ENCODE peak calls at places on chromosome X, in nine cellular contexts. One of them, this sample, is unnamed. For H3K9me3 and H3K36me3, the result is how much of the 10 kb centered on the place peaks cover.

GRCh38 chrX:77442728-77443127 is 4.5 kb upstream of the FGF16 start:
- DNase-seq in tibial artery: no peak
- DNase-seq in HCT116: peak
- DNase-seq in colonic mucosa: no peak
- DNase-seq in astrocyte: peak
- DNase-seq in CD8-positive, alpha-beta memory T cell: no peak
- DNase-seq in adrenal gland: peak
- DNase-seq in pancreas: no peak
- DNase-seq in left lung: no peak
- DNase-seq in this sample: no peak

GRCh38 chrX:65745427-65745826 is 78.0 kb downstream of the MSN start:
- DNase-seq in tibial artery: no peak
- DNase-seq in HCT116: no peak
- DNase-seq in colonic mucosa: no peak
- DNase-seq in astrocyte: no peak
- DNase-seq in CD8-positive, alpha-beta memory T cell: no peak
- DNase-seq in adrenal gland: no peak
- DNase-seq in pancreas: no peak
- DNase-seq in left lung: no peak
- DNase-seq in this sample: no peak

GRCh38 chrX:121135488-121136207 is 88.2 kb downstream of the GLUD2 start:
- DNase-seq in tibial artery: no peak
- DNase-seq in HCT116: no peak
- DNase-seq in colonic mucosa: no peak
- DNase-seq in astrocyte: no peak
- DNase-seq in CD8-positive, alpha-beta memory T cell: no peak
- DNase-seq in adrenal gland: no peak
- DNase-seq in pancreas: no peak
- DNase-seq in left lung: no peak
- DNase-seq in this sample: no peak

GRCh38 chrX:148806145-148806868 is 305.9 kb downstream of the AFF2 start:
- DNase-seq in tibial artery: no peak
- DNase-seq in HCT116: no peak
- DNase-seq in colonic mucosa: no peak
- DNase-seq in astrocyte: no peak
- DNase-seq in CD8-positive, alpha-beta memory T cell: no peak
- DNase-seq in adrenal gland: no peak
- DNase-seq in pancreas: no peak
- DNase-seq in left lung: peak
- DNase-seq in this sample: no peak

GRCh38 chrX:24260827-24261550 is 52.9 kb downstream of the SUPT20HL2 start:
- DNase-seq in tibial artery: peak
- DNase-seq in HCT116: no peak
- DNase-seq in colonic mucosa: peak
- DNase-seq in astrocyte: peak
- DNase-seq in CD8-positive, alpha-beta memory T cell: no peak
- DNase-seq in adrenal gland: peak
- DNase-seq in pancreas: no peak
- DNase-seq in left lung: no peak
- DNase-seq in this sample: no peak

GRCh38 chrX:2631743-2632532 is 59.2 kb upstream of the CD99 start:
- DNase-seq in tibial artery: no peak
- DNase-seq in HCT116: no peak
- DNase-seq in colonic mucosa: no peak
- DNase-seq in astrocyte: no peak
- DNase-seq in CD8-positive, alpha-beta memory T cell: no peak
- DNase-seq in adrenal gland: no peak
- DNase-seq in pancreas: no peak
- DNase-seq in left lung: no peak
- DNase-seq in this sample: no peak

GRCh38 chrX:121245763-121246162 is 198.4 kb downstream of the GLUD2 start:
- DNase-seq in tibial artery: no peak
- DNase-seq in HCT116: no peak
- DNase-seq in colonic mucosa: no peak
- DNase-seq in astrocyte: no peak
- DNase-seq in CD8-positive, alpha-beta memory T cell: no peak
- DNase-seq in adrenal gland: no peak
- DNase-seq in pancreas: no peak
- DNase-seq in left lung: no peak
- DNase-seq in this sample: no peak

GRCh38 chrX:20514358-20514757 is 247.6 kb upstream of the RPS6KA3 start:
- DNase-seq in tibial artery: no peak
- DNase-seq in HCT116: peak
- DNase-seq in colonic mucosa: no peak
- DNase-seq in astrocyte: peak
- DNase-seq in CD8-positive, alpha-beta memory T cell: no peak
- DNase-seq in adrenal gland: no peak
- DNase-seq in pancreas: no peak
- DNase-seq in left lung: no peak
- DNase-seq in this sample: no peak

GRCh38 chrX:16966745-16967144 is 20.3 kb downstream of the REPS2 start:
- DNase-seq in tibial artery: no peak
- DNase-seq in HCT116: no peak
- DNase-seq in colonic mucosa: no peak
- DNase-seq in astrocyte: no peak
- DNase-seq in CD8-positive, alpha-beta memory T cell: no peak
- DNase-seq in adrenal gland: no peak
- DNase-seq in pancreas: no peak
- DNase-seq in left lung: no peak
- DNase-seq in this sample: no peak

GRCh38 chrX:31931225-31931624 is 859.4 kb upstream of the FTHL17 start:
- DNase-seq in tibial artery: no peak
- DNase-seq in HCT116: no peak
- DNase-seq in colonic mucosa: no peak
- DNase-seq in astrocyte: peak
- DNase-seq in CD8-positive, alpha-beta memory T cell: no peak
- DNase-seq in adrenal gland: no peak
- DNase-seq in pancreas: no peak
- DNase-seq in left lung: no peak
- DNase-seq in this sample: no peak

GRCh38 chrX:146363919-146364318 is 445.7 kb upstream of the CXorf51B start:
- DNase-seq in tibial artery: no peak
- DNase-seq in HCT116: no peak
- DNase-seq in colonic mucosa: no peak
- DNase-seq in astrocyte: no peak
- DNase-seq in CD8-positive, alpha-beta memory T cell: no peak
- DNase-seq in adrenal gland: no peak
- DNase-seq in pancreas: no peak
- DNase-seq in left lung: no peak
- DNase-seq in this sample: no peak
- H3K9me3 ChIP-seq in tibial artery: under half
- H3K9me3 ChIP-seq in HCT116: under half
- H3K9me3 ChIP-seq in colonic mucosa: under half
- H3K9me3 ChIP-seq in astrocyte: under half
- H3K9me3 ChIP-seq in CD8-positive, alpha-beta memory T cell: under half
- H3K9me3 ChIP-seq in adrenal gland: under half
- H3K9me3 ChIP-seq in pancreas: under half
- H3K9me3 ChIP-seq in left lung: under half
- H3K9me3 ChIP-seq in this sample: under half

GRCh38 chrX:150364347-150365050 is 1.4 kb downstream of the MAMLD1 start:
- DNase-seq in tibial artery: peak
- DNase-seq in HCT116: no peak
- DNase-seq in colonic mucosa: peak
- DNase-seq in astrocyte: no peak
- DNase-seq in CD8-positive, alpha-beta memory T cell: peak
- DNase-seq in adrenal gland: peak
- DNase-seq in pancreas: peak
- DNase-seq in left lung: peak
- DNase-seq in this sample: peak
- H3K27ac ChIP-seq in tibial artery: peak
- H3K27ac ChIP-seq in HCT116: no peak
- H3K27ac ChIP-seq in colonic mucosa: peak
- H3K27ac ChIP-seq in astrocyte: peak
- H3K27ac ChIP-seq in CD8-positive, alpha-beta memory T cell: no peak
- H3K27ac ChIP-seq in adrenal gland: no peak
- H3K27ac ChIP-seq in pancreas: peak
- H3K27ac ChIP-seq in left lung: peak
- H3K27ac ChIP-seq in this sample: peak

DNA sequence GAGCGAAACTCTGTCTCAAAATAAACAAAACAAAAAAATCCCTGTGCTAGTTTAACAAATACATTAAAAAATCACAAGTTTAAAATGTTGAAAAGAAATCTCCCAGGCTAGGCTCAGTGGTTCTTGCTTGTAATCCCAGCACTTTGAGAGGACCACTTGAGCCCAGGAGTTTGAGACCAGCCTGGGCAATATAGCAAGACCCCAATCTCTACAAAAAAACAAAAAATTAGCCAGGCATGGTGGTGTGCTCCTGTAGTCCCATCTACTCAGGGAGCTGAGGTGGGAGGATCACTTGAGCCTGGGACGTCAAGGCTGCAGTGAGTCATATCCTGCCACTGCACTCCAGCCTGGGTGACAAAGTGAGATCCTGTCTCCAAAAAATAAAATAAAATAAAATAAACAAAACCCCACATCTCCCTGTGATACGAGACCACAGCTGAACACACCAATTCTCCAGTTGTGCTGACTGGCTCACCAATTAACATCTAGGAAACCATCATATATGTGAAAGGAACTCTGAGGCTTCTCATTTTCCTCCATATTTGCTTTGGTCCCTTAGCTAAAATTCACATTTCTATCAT is 7.3 kb downstream of the RPS4X start:
- DNase-seq in tibial artery: no peak
- DNase-seq in HCT116: no peak
- DNase-seq in colonic mucosa: no peak
- DNase-seq in astrocyte: peak
- DNase-seq in CD8-positive, alpha-beta memory T cell: no peak
- DNase-seq in adrenal gland: peak
- DNase-seq in pancreas: no peak
- DNase-seq in left lung: no peak
- DNase-seq in this sample: no peak
- H3K36me3 ChIP-seq in tibial artery: under half
- H3K36me3 ChIP-seq in HCT116: under half
- H3K36me3 ChIP-seq in colonic mucosa: under half
- H3K36me3 ChIP-seq in astrocyte: under half
- H3K36me3 ChIP-seq in CD8-positive, alpha-beta memory T cell: under half
- H3K36me3 ChIP-seq in adrenal gland: under half
- H3K36me3 ChIP-seq in pancreas: under half
- H3K36me3 ChIP-seq in left lung: half or more
- H3K36me3 ChIP-seq in this sample: under half

GRCh38 chrX:47446971-47447370 is 36.1 kb downstream of the ZNF41 start:
- DNase-seq in tibial artery: no peak
- DNase-seq in HCT116: no peak
- DNase-seq in colonic mucosa: no peak
- DNase-seq in astrocyte: no peak
- DNase-seq in CD8-positive, alpha-beta memory T cell: no peak
- DNase-seq in adrenal gland: no peak
- DNase-seq in pancreas: no peak
- DNase-seq in left lung: no peak
- DNase-seq in this sample: no peak
- H3K9me3 ChIP-seq in tibial artery: half or more
- H3K9me3 ChIP-seq in HCT116: under half
- H3K9me3 ChIP-seq in colonic mucosa: under half
- H3K9me3 ChIP-seq in astrocyte: under half
- H3K9me3 ChIP-seq in CD8-positive, alpha-beta memory T cell: under half
- H3K9me3 ChIP-seq in adrenal gland: under half
- H3K9me3 ChIP-seq in pancreas: under half
- H3K9me3 ChIP-seq in left lung: under half
- H3K9me3 ChIP-seq in this sample: under half

GRCh38 chrX:74535633-74536141 is 78.7 kb downstream of the RLIM start:
- DNase-seq in tibial artery: peak
- DNase-seq in HCT116: no peak
- DNase-seq in colonic mucosa: peak
- DNase-seq in astrocyte: peak
- DNase-seq in CD8-positive, alpha-beta memory T cell: peak
- DNase-seq in adrenal gland: peak
- DNase-seq in pancreas: peak
- DNase-seq in left lung: peak
- DNase-seq in this sample: peak
- H3K27ac ChIP-seq in tibial artery: peak
- H3K27ac ChIP-seq in HCT116: no peak
- H3K27ac ChIP-seq in colonic mucosa: peak
- H3K27ac ChIP-seq in astrocyte: peak
- H3K27ac ChIP-seq in CD8-positive, alpha-beta memory T cell: peak
- H3K27ac ChIP-seq in adrenal gland: peak
- H3K27ac ChIP-seq in pancreas: peak
- H3K27ac ChIP-seq in left lung: peak
- H3K27ac ChIP-seq in this sample: peak

GRCh38 chrX:1411331-1411730 is 19.4 kb upstream of the SLC25A6 start:
- DNase-seq in tibial artery: peak
- DNase-seq in HCT116: no peak
- DNase-seq in colonic mucosa: no peak
- DNase-seq in astrocyte: no peak
- DNase-seq in CD8-positive, alpha-beta memory T cell: no peak
- DNase-seq in adrenal gland: no peak
- DNase-seq in pancreas: no peak
- DNase-seq in left lung: no peak
- DNase-seq in this sample: no peak
- H3K36me3 ChIP-seq in tibial artery: under half
- H3K36me3 ChIP-seq in HCT116: under half
- H3K36me3 ChIP-seq in colonic mucosa: under half
- H3K36me3 ChIP-seq in astrocyte: under half
- H3K36me3 ChIP-seq in CD8-positive, alpha-beta memory T cell: under half
- H3K36me3 ChIP-seq in adrenal gland: under half
- H3K36me3 ChIP-seq in pancreas: under half
- H3K36me3 ChIP-seq in left lung: half or more
- H3K36me3 ChIP-seq in this sample: under half

This sample was measured in ovary.